ENCODE peak calls at places on chromosomes 2 and 18, in five cellular contexts. S is PC-3; I is HepG2; G is naive B cell; T is activated CD4-positive, alpha-beta T cell treated with anti-CD3 and anti-CD28 coated beads for 36 hours. V is an unnamed sample.

GRCh38 chr2:160207804-160208661 is 8.0 kb upstream of the ITGB6 start:
- ATAC-seq in S (peak), T (peak), I (peak), G (no peak), V (peak)

GRCh38 chr2:105399207-105399861 is 483 bp upstream of the FHL2 start:
- ATAC-seq in S (no peak), I (no peak), T (no peak), G (no peak), V (no peak)

GRCh38 chr2:148063633-148064032 is 42.7 kb downstream of the MBD5 start:
- ATAC-seq in T (no peak), G (no peak), S (no peak), I (no peak), V (no peak)

GRCh38 chr18:1505856-1506255 is 601.2 kb downstream of the ADCYAP1 start:
- ATAC-seq in G (no peak), T (no peak), S (peak), I (no peak), V (peak)

GRCh38 chr2:85907671-85908157 is 18.9 kb upstream of the ST3GAL5 start:
- ATAC-seq in T (peak), G (no peak), I (peak), S (peak), V (peak)

GRCh38 chr2:98504386-98505109 is 59.9 kb downstream of the INPP4A start:
- ATAC-seq in S (no peak), T (no peak), I (no peak), G (no peak), V (no peak)

GRCh38 chr2:210092791-210093190 is 78.4 kb downstream of the KANSL1L start:
- ATAC-seq in S (no peak), T (no peak), G (no peak), I (peak), V (no peak)

GRCh38 chr2:111622859-111623258 is 261.1 kb downstream of the ANAPC1 start:
- ATAC-seq in G (no peak), T (no peak), I (no peak), S (peak), V (no peak)

GRCh38 chr2:72149556-72150156 is 2.0 kb upstream of the CYP26B1 start:
- ATAC-seq in T (peak), I (peak), G (peak), S (peak), V (peak)

GRCh38 chr2:8475349-8476045 is 206.4 kb upstream of the ID2 start:
- ATAC-seq in S (no peak), I (peak), G (peak), T (peak), V (no peak)

GRCh38 chr2:65075605-65076344 is 19.6 kb downstream of the CEP68 start:
- ATAC-seq in T (no peak), I (peak), S (peak), G (no peak), V (peak)

GRCh38 chr2:43025709-43026290 is 200.6 kb downstream of the ZFP36L2 start:
- ATAC-seq in G (no peak), T (no peak), I (no peak), S (no peak), V (no peak)

GRCh38 chr2:163808406-163808805 is 72.6 kb upstream of the FIGN start:
- ATAC-seq in S (no peak), G (no peak), T (no peak), I (no peak), V (no peak)

GRCh38 chr2:479031-479430 is 191.1 kb upstream of the ALKAL2 start:
- ATAC-seq in S (no peak), T (no peak), G (no peak), I (peak), V (no peak)

GRCh38 chr2:96404446-96405373 is 69.1 kb downstream of the NCAPH start:
- ATAC-seq in G (no peak), I (no peak), T (no peak), S (peak), V (peak)

GRCh38 chr2:43276517-43276931 is 50.1 kb upstream of the ZFP36L2 start:
- ATAC-seq in S (no peak), T (no peak), G (no peak), I (no peak), V (no peak)

GRCh38 chr18:424869-425138 is 75.7 kb downstream of the COLEC12 start:
- ATAC-seq in G (no peak), S (no peak), I (no peak), T (no peak), V (no peak)

GRCh38 chr18:53790817-53791216 is 433.7 kb downstream of the MBD2 start:
- ATAC-seq in S (no peak), I (no peak), G (no peak), T (no peak), V (no peak)

GRCh38 chr2:102304268-102304667 is 7.1 kb upstream of the IL1RL1 start:
- ATAC-seq in G (no peak), T (peak), S (no peak), I (no peak), V (no peak)

GRCh38 chr2:36245632-36246031 is 109.9 kb upstream of the CRIM1 start:
- ATAC-seq in G (no peak), T (peak), S (no peak), I (no peak), V (no peak)

GRCh38 chr18:38663682-38664081 is 1098.1 kb upstream of the CELF4 start:
- ATAC-seq in G (no peak), S (no peak), I (no peak), T (no peak), V (no peak)

GRCh38 chr2:26700078-26700477 is 7.6 kb downstream of the KCNK3 start:
- ATAC-seq in T (no peak), I (no peak), S (no peak), G (no peak), V (no peak)

GRCh38 chr2:181178130-181178529 is 197.7 kb downstream of the UBE2E3 start:
- ATAC-seq in I (no peak), T (peak), G (no peak), S (no peak), V (no peak)

GRCh38 chr18:11874676-11875075 is 23.5 kb downstream of the CHMP1B start:
- ATAC-seq in T (no peak), S (no peak), G (no peak), I (no peak), V (peak)

GRCh38 chr18:2589345-2590060 is 18.1 kb downstream of the NDC80 start:
- ATAC-seq in S (peak), I (peak), G (peak), T (peak), V (peak)

GRCh38 chr2:97951155-97951670 is 44.5 kb downstream of the TMEM131 start:
- ATAC-seq in S (peak), G (no peak), T (peak), I (peak), V (no peak)

GRCh38 chr2:215717627-215718412 is 282.0 kb upstream of the FN1 start:
- ATAC-seq in I (no peak), G (no peak), S (no peak), T (no peak), V (no peak)

GRCh38 chr18:3051718-3052410 is 38.9 kb upstream of the LPIN2 start:
- ATAC-seq in G (no peak), S (peak), I (peak), T (peak), V (peak)

GRCh38 chr18:37403100-37403781 is 162.4 kb downstream of the CELF4 start:
- ATAC-seq in T (no peak), I (no peak), G (no peak), S (no peak), V (peak)

GRCh38 chr2:28594029-28594368 is 98.1 kb downstream of the PLB1 start:
- ATAC-seq in S (peak), I (peak), T (no peak), G (peak), V (no peak)

GRCh38 chr2:234952270-234953115 is 676 bp downstream of the SH3BP4 start:
- ATAC-seq in G (peak), S (peak), I (peak), T (peak), V (peak)

GRCh38 chr18:11937874-11938478 is 29.9 kb upstream of the MPPE1 start:
- ATAC-seq in S (peak), T (peak), I (peak), G (peak), V (peak)

GRCh38 chr2:227813562-227814353 is at the start of gene CCL20:
- ATAC-seq in G (no peak), S (no peak), T (no peak), I (peak), V (no peak)

GRCh38 chr18:48391863-48392262 is 17.3 kb downstream of the ZBTB7C start:
- ATAC-seq in G (no peak), I (no peak), T (no peak), S (no peak), V (no peak)

GRCh38 chr2:208025037-208025813 is at the start of gene PLEKHM3:
- ATAC-seq in G (peak), T (peak), S (peak), I (peak), V (peak)

GRCh38 chr2:109703076-109703475 is 88.9 kb downstream of the SOWAHC start:
- ATAC-seq in T (no peak), G (no peak), S (no peak), I (no peak), V (peak)

V was measured in esophagus mucosa.